ENCODE peak calls at places on chromosomes 4 and X, in four cellular contexts. T is pancreas, A is mesothelial cell of epicardium, K is heart right ventricle. N is an unnamed sample.

GRCh38 chrX:347351-348117 is 28.9 kb upstream of the GTPBP6 start:
- DNase-seq in T (peak), A (peak), K (no peak), N (no peak)

GRCh38 chr4:70979445-70980008 is 13.9 kb upstream of the DCK start:
- DNase-seq in T (no peak), A (no peak), K (no peak), N (no peak)

GRCh38 chr4:141425124-141425523 is 204.4 kb downstream of the ZNF330 start:
- DNase-seq in T (no peak), A (no peak), K (no peak), N (no peak)

GRCh38 chr4:80486603-80487002 is 151.1 kb downstream of the CFAP299 start:
- DNase-seq in T (no peak), A (no peak), K (no peak), N (no peak)

GRCh38 chr4:168634276-168634802 is 137.5 kb downstream of the PALLD start:
- DNase-seq in T (no peak), A (peak), K (no peak), N (no peak)

GRCh38 chr4:94758141-94758699 is 465 bp downstream of the BMPR1B start:
- DNase-seq in T (peak), A (peak), K (no peak), N (no peak)

GRCh38 chrX:150887906-150888465 is 10.5 kb downstream of the CD99L2 start:
- DNase-seq in T (no peak), A (no peak), K (no peak), N (no peak)

GRCh38 chr4:153722036-153722435 is 37.8 kb downstream of the RNF175 start:
- DNase-seq in T (no peak), A (no peak), K (no peak), N (no peak)

GRCh38 chr4:94913316-94913715 is 155.6 kb downstream of the BMPR1B start:
- DNase-seq in T (no peak), A (no peak), K (no peak), N (no peak)

GRCh38 chr4:100016191-100016590 is 66.1 kb upstream of the H2AZ1 start:
- DNase-seq in T (no peak), A (no peak), K (no peak), N (no peak)

GRCh38 chrX:19514791-19515614 is at the start of gene MAP3K15:
- DNase-seq in T (peak), A (peak), K (no peak), N (peak)

GRCh38 chr4:111984169-111984873 is 160.9 kb upstream of the FAM241A start:
- DNase-seq in T (no peak), A (no peak), K (no peak), N (no peak)

GRCh38 chr4:13833171-13833804 is 205.8 kb upstream of the BOD1L1 start:
- DNase-seq in T (no peak), A (no peak), K (no peak), N (no peak)
- TF ChIP-seq CTCF in T (no peak), A (no peak), K (no peak), N (no peak)

DNA sequence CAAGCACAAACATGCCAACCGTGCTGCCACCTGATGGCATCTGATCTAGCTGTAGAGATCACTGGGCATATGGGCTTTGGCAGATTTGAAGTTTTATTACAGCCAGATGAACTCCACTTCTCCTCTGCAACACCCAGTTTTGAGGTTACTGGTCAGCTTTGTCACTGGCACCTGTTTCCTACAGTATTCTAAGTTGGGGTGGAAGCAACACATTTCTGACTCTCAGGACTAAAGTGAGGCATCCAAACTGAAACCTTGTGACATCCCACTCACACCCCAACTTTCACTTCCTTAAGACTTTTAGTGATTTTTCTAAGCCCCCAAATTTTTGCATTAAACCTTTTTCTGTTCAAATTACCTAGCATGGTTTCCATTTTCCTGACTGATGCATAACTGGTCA is 115.1 kb upstream of the PCDH18 start:
- DNase-seq in T (no peak), A (no peak), K (no peak), N (no peak)
- TF ChIP-seq CTCF in T (no peak), A (no peak), K (no peak), N (no peak)

GRCh38 chr4:165382640-165383039 is 3.8 kb downstream of the CPE start:
- DNase-seq in T (no peak), A (no peak), K (no peak), N (no peak)
- TF ChIP-seq CTCF in T (no peak), A (no peak), K (no peak), N (no peak)

GRCh38 chrX:8453619-8454018 is 11.0 kb upstream of the VCX3B start:
- DNase-seq in T (no peak), A (no peak), K (no peak), N (no peak)

DNA sequence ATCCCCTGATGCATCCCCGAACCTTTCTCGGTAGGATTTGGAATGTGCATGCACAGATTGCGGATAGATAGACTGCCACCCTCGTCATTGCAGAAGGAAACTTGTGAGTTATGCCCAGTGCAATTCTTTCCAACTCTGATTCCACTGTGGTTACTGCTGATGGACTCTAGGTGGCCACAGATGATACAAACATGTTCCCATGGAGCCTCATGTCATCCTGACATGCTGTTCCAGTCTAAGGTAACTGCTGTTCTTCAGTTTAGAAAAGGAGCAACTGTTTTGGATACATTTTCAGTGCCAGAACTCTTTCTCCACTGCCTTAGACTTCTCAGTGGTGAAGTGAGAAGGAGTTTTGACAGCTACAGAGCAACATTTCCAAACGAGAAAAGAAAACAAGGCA is 9.0 kb upstream of the VCX3B start:
- DNase-seq in T (no peak), A (no peak), K (no peak), N (no peak)
- TF ChIP-seq CTCF in T (no peak), A (no peak), K (no peak), N (peak)

DNA sequence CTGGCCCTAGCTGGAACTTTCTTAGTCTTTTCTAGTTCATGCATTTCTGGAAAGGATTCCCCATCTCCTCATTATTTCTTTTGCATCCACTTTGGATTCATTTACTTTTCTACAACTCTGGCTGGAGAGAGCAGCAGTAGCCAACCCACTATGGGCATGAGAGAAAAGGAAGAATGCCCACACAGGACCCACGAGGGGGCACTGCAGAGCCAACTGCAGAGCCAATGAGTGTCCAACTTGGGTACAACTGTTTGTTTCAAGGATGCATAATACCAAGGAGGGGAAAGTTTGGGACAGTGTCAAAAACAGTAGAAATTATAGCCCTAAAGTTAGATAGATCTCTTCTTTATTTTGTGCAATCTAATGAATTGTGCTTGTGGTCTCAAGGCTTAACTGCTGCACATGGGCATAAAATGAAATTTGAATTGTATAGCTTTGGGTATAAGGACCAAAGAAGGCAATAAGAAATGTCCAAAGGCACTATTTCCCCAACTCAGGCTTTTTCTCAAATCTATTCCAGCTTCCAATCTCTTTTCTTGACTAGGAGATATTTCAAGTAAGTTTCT is 230.6 kb downstream of the NSUN7 start:
- DNase-seq in T (no peak), A (no peak), K (no peak), N (no peak)
- TF ChIP-seq CTCF in T (no peak), A (peak), K (peak), N (peak)

DNA sequence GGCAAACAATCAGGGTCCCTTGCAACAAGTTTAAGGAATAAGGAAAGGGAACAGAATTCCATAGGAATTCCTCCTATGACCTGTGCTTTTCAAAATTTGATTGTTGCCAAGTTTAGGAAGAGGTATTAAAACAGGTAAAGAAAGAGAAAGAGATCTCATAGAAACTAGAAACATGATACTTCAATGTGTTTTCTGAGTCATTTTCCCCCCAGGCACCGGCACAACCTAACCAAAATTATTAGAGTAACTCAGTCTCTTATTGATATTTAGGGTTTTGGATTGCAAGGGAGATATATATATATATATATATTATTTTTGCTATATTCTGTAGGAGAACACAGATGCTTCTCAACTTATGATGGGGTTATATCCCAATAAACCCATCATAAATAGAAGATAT is 278.0 kb upstream of the DKK2 start:
- DNase-seq in T (no peak), A (no peak), K (no peak), N (no peak)
- TF ChIP-seq CTCF in T (no peak), A (no peak), K (no peak), N (no peak)

GRCh38 chr4:81885016-81885415 is 413.3 kb upstream of the RASGEF1B start:
- DNase-seq in T (no peak), A (no peak), K (no peak), N (no peak)

GRCh38 chr4:81882222-81882621 is 410.5 kb upstream of the RASGEF1B start:
- DNase-seq in T (no peak), A (no peak), K (no peak), N (no peak)

DNA sequence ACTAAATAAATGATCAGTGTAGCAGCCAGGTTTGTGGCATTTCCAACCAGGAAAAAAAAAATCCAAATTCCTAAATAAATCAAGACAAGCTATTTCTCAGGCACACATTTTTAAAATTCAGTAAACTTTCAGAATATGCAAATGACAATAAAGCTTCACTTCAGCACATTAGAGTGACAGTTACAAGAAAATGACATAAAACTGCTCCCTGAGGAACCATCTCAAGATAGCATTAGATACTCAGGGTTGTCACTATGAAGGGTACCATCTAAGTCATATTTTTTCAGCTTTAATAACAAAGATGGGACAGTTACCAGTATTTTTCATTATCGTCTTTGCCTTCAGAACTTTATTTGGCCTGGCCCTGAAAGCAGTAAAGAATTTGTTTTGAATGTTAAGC is 411.3 kb upstream of the RASGEF1B start:
- DNase-seq in T (no peak), A (no peak), K (no peak), N (no peak)
- TF ChIP-seq CTCF in T (no peak), A (no peak), K (no peak), N (no peak)

GRCh38 chr4:4721636-4722035 is 137.8 kb upstream of the MSX1 start:
- DNase-seq in T (no peak), A (no peak), K (no peak), N (no peak)

GRCh38 chr4:4727536-4727935 is 131.9 kb upstream of the MSX1 start:
- DNase-seq in T (no peak), A (no peak), K (no peak), N (no peak)

GRCh38 chr4:4720671-4721070 is 138.8 kb upstream of the MSX1 start:
- DNase-seq in T (no peak), A (no peak), K (no peak), N (no peak)

GRCh38 chr4:4730214-4730613 is 129.3 kb upstream of the MSX1 start:
- DNase-seq in T (no peak), A (no peak), K (no peak), N (no peak)

DNA sequence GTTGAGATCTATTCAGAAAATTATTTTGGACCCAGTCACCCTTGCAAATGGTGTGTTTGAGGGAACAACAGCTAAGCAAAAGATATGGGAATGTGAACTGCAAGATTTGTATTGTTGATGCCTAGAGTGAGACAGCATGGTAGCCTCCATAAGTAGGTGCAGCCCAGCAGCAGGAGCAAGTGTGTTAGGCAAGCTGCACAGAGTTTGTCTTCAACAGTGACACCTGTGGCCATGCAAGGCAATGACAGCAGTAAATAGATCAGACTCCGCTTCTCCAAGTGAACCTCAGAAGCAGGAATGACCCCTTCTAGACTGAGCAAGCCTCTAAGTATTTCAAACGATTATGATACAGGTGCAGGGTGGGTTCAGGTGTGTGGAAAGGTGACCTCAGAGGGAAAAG is 133.4 kb upstream of the MSX1 start:
- DNase-seq in T (no peak), A (no peak), K (no peak), N (no peak)
- TF ChIP-seq CTCF in T (no peak), A (no peak), K (no peak), N (peak)

GRCh38 chr4:139692300-139693012 is 26.8 kb downstream of the MGST2 start:
- DNase-seq in T (no peak), A (no peak), K (peak), N (no peak)
- TF ChIP-seq CTCF in T (no peak), A (no peak), K (peak), N (peak)

N was measured in neural crest cell.